ENCODE peak calls at places on chromosome 1, in four cellular contexts. N is HepG2, G is fibroblast of lung, U is endothelial cell of umbilical vein. V is an unnamed sample.

GRCh38 chr1:217029311-217030157 is 306.3 kb upstream of the ESRRG start:
- DNase-seq in N (no peak), G (peak; percentile 70), U (no peak), V (peak; percentile 50)

GRCh38 chr1:65208577-65208976 is 60.6 kb downstream of the AK4 start:
- DNase-seq in N (peak; percentile 32), G (no peak), U (no peak), V (no peak)

GRCh38 chr1:66525086-66525485 is 8.9 kb upstream of the SGIP1 start:
- DNase-seq in N (no peak), G (no peak), U (no peak), V (no peak)

GRCh38 chr1:24110642-24111263 is 1.2 kb downstream of the MYOM3 start:
- DNase-seq in N (no peak), G (no peak), U (no peak), V (no peak)

GRCh38 chr1:246875041-246876026 is 56.4 kb downstream of the AHCTF1 start:
- DNase-seq in N (no peak), G (peak; percentile 64), U (no peak), V (peak; percentile 73)

GRCh38 chr1:210400043-210400840 is 71.5 kb downstream of the HHAT start:
- DNase-seq in N (peak; percentile 65), G (peak; percentile 75), U (peak; percentile 48), V (peak; percentile 74)

GRCh38 chr1:98388431-98388830 is 273.1 kb upstream of the SNX7 start:
- DNase-seq in N (no peak), G (peak; percentile 84), U (peak; percentile 91), V (peak; percentile 54)

GRCh38 chr1:97245682-97246081 is 524.1 kb downstream of the PTBP2 start:
- DNase-seq in N (no peak), G (peak; percentile 15), U (no peak), V (peak; percentile 6)

GRCh38 chr1:190847166-190847565 is 369.5 kb upstream of the BRINP3 start:
- DNase-seq in N (no peak), G (no peak), U (no peak), V (no peak)

GRCh38 chr1:8294170-8294697 is 23.7 kb upstream of the SLC45A1 start:
- DNase-seq in N (no peak), G (no peak), U (no peak), V (no peak)

GRCh38 chr1:31412732-31413404 is at the start of gene SERINC2:
- DNase-seq in N (no peak), G (no peak), U (no peak), V (no peak)

GRCh38 chr1:180145446-180145845 is 9.2 kb upstream of the QSOX1 start:
- DNase-seq in N (no peak), G (no peak), U (no peak), V (no peak)

GRCh38 chr1:210584439-210585113 is 255.9 kb downstream of the HHAT start:
- DNase-seq in N (peak; percentile 74), G (peak; percentile 79), U (peak; percentile 27), V (peak; percentile 82)

GRCh38 chr1:84691139-84691783 is 1.0 kb upstream of the SSX2IP start:
- DNase-seq in N (no peak), G (no peak), U (peak; percentile 5), V (no peak)

GRCh38 chr1:99777752-99778151 is 11.3 kb upstream of the FRRS1 start:
- DNase-seq in N (no peak), G (no peak), U (no peak), V (no peak)

GRCh38 chr1:206457408-206457807 is 12.9 kb upstream of the IKBKE start:
- DNase-seq in N (no peak), G (no peak), U (peak; percentile 15), V (peak; percentile 50)

GRCh38 chr1:206517784-206518183 is 10.5 kb downstream of the RASSF5 start:
- DNase-seq in N (no peak), G (no peak), U (no peak), V (no peak)

DNA sequence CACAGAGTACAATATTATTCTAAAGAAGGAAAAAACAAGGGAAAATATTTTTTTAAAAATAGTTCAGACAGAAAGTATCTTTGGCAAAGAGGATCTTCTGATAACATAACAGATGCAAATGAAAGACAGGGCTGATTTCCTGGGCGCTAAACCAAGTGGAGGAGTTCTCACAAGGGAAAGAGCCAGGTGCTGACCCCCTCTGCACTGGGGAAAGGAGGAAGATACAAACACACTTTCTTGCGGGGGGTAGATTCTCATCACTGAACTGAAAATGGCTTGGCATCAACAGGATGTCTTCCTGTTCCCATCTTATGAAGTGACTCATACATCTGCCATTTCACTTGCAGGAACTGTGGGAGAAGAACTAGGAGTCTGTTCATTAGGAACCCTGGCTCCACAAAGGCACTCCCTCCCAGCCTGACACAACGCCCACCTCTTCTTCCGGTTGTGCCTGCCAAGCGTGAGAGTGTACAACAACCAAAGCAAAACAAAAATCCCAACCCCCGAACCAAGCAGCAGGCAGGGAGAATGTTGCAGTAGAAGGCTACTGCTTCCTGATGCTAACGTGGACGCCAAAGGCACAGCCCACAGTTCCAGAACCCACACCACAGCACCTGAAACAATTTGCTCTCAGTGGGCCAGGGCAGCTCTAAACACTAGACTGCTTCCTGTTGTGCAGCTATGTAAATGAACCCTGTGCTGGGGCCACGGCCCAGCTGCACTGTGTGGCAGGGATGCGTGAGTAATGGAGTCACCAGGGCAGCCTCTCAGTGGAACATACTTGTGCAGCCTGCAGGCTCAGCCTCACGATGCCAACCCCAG is 51.0 kb downstream of the GADD45A start:
- DNase-seq in N (no peak), G (peak; percentile 82), U (peak; percentile 98), V (peak; percentile 92)
- H2AFZ ChIP-seq in N (peak overlapping the region; percentile 90), G (no peak overlapping the region), U (no peak overlapping the region), V (no peak overlapping the region)

DNA sequence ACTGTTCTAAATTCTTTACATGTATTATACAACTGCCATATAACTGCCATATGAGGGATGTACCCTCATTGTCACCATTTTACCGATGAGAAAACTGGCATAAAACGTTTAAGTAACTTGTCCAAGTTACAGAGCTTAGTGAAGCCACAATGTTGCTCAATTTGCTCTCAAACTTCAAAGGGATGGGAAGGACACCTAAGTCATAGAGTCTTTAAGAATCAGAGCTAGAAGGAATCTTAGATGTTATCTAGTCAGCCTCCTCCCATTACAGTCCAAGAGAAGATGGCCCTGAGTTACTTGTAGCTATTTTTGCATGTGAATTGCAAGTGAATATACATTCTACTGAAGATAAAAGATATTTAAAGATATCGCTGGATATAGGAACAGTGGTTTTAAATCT is 31.7 kb downstream of the SELL start:
- DNase-seq in N (no peak), G (no peak), U (no peak), V (no peak)
- H3K4me1 ChIP-seq in N (no peaks in the 10 kb centered on the region), G (no peaks in the 10 kb centered on the region), U (peaks cover 20% of the 10 kb centered on the region), V (no peaks in the 10 kb centered on the region)

GRCh38 chr1:208728815-208729214 is 484.6 kb upstream of the PLXNA2 start:
- DNase-seq in N (no peak), G (no peak), U (no peak), V (no peak)
- H2AFZ ChIP-seq in N (no peak overlapping the region), G (no peak overlapping the region), U (no peak overlapping the region), V (no peak overlapping the region)

GRCh38 chr1:67759066-67759465 is 74.1 kb downstream of the GADD45A start:
- DNase-seq in N (no peak), G (no peak), U (no peak), V (no peak)
- H3K4me1 ChIP-seq in N (peaks cover 25% of the 10 kb centered on the region), G (peaks cover 13% of the 10 kb centered on the region), U (peaks cover 17% of the 10 kb centered on the region), V (peaks cover 7% of the 10 kb centered on the region)

DNA sequence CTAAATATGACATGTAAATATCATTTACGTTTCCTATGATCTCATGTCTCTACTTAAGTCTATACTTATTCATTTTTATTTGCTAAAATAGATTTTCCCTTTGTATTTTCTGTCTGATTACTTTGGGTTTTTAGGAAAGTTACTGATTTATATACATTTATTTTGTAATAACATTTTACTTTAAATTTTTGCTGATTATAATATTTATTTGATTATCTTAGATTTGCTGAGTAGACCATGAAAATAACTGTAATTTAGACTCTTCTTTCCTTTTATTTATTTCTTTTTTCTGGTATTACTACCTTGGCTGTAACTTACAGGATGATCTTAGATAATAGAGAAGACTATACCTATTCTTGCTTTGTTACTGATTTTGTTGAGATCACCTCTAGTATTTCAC is 159.9 kb upstream of the POGK start:
- DNase-seq in N (no peak), G (no peak), U (no peak), V (no peak)
- H2AFZ ChIP-seq in N (no peak overlapping the region), G (no peak overlapping the region), U (no peak overlapping the region), V (no peak overlapping the region)